ENCODE peak calls at places on chromosomes 11 and 22, in four cellular contexts. One of them, this sample, is unnamed.

GRCh38 chr11:126113963-126114362 is 51.3 kb upstream of the CDON start:
- DNase-seq in CD8-positive, alpha-beta memory T cell: no peak
- DNase-seq in A172: no peak
- DNase-seq in retina: no peak
- DNase-seq in this sample: no peak

GRCh38 chr11:73592640-73593039 is 5.3 kb downstream of the FAM168A start:
- DNase-seq in CD8-positive, alpha-beta memory T cell: no peak
- DNase-seq in A172: no peak
- DNase-seq in retina: no peak
- DNase-seq in this sample: no peak

GRCh38 chr22:49040111-49040510 is 787.6 kb downstream of the BRD1 start:
- DNase-seq in CD8-positive, alpha-beta memory T cell: no peak
- DNase-seq in A172: no peak
- DNase-seq in retina: no peak
- DNase-seq in this sample: no peak

GRCh38 chr11:95684170-95684569 is 105.4 kb downstream of the FAM76B start:
- DNase-seq in CD8-positive, alpha-beta memory T cell: no peak
- DNase-seq in A172: no peak
- DNase-seq in retina: no peak
- DNase-seq in this sample: no peak

GRCh38 chr11:107591446-107592236 is 694 bp downstream of the ELMOD1 start:
- DNase-seq in CD8-positive, alpha-beta memory T cell: no peak
- DNase-seq in A172: no peak
- DNase-seq in retina: peak
- DNase-seq in this sample: no peak

GRCh38 chr22:44229331-44229730 is 48.6 kb downstream of the PARVG start:
- DNase-seq in CD8-positive, alpha-beta memory T cell: no peak
- DNase-seq in A172: no peak
- DNase-seq in retina: no peak
- DNase-seq in this sample: no peak

GRCh38 chr11:19742595-19743292 is 30.1 kb downstream of the NAV2 start:
- DNase-seq in CD8-positive, alpha-beta memory T cell: peak
- DNase-seq in A172: peak
- DNase-seq in retina: peak
- DNase-seq in this sample: peak

GRCh38 chr11:132452616-132453015 is 1079.7 kb downstream of the OPCML start:
- DNase-seq in CD8-positive, alpha-beta memory T cell: no peak
- DNase-seq in A172: no peak
- DNase-seq in retina: no peak
- DNase-seq in this sample: no peak

GRCh38 chr22:27576815-27577564 is 224.6 kb downstream of the MN1 start:
- DNase-seq in CD8-positive, alpha-beta memory T cell: no peak
- DNase-seq in A172: no peak
- DNase-seq in retina: no peak
- DNase-seq in this sample: no peak

GRCh38 chr11:62911137-62912130 is 9.7 kb downstream of the CHRM1 start:
- DNase-seq in CD8-positive, alpha-beta memory T cell: no peak
- DNase-seq in A172: no peak
- DNase-seq in retina: no peak
- DNase-seq in this sample: no peak

GRCh38 chr11:122293298-122294023 is 177.4 kb upstream of the BLID start:
- DNase-seq in CD8-positive, alpha-beta memory T cell: no peak
- DNase-seq in A172: no peak
- DNase-seq in retina: no peak
- DNase-seq in this sample: no peak

GRCh38 chr11:19970944-19971343 is 189.3 kb downstream of the DBX1 start:
- DNase-seq in CD8-positive, alpha-beta memory T cell: no peak
- DNase-seq in A172: no peak
- DNase-seq in retina: no peak
- DNase-seq in this sample: no peak

GRCh38 chr22:50236731-50237409 is 8.0 kb downstream of the TUBGCP6 start:
- DNase-seq in CD8-positive, alpha-beta memory T cell: no peak
- DNase-seq in A172: no peak
- DNase-seq in retina: peak
- DNase-seq in this sample: no peak

GRCh38 chr22:32660292-32660691 is 141.2 kb upstream of the TIMP3 start:
- DNase-seq in CD8-positive, alpha-beta memory T cell: peak
- DNase-seq in A172: peak
- DNase-seq in retina: peak
- DNase-seq in this sample: peak

GRCh38 chr11:112082729-112083128 is 3.8 kb downstream of the TIMM8B start:
- DNase-seq in CD8-positive, alpha-beta memory T cell: no peak
- DNase-seq in A172: peak
- DNase-seq in retina: no peak
- DNase-seq in this sample: peak

GRCh38 chr11:88399171-88399570 is 61.6 kb upstream of the CTSC start:
- DNase-seq in CD8-positive, alpha-beta memory T cell: no peak
- DNase-seq in A172: no peak
- DNase-seq in retina: no peak
- DNase-seq in this sample: no peak

GRCh38 chr11:66190776-66191175 is 77.7 kb upstream of the RAB1B start:
- DNase-seq in CD8-positive, alpha-beta memory T cell: no peak
- DNase-seq in A172: no peak
- DNase-seq in retina: peak
- DNase-seq in this sample: no peak

GRCh38 chr11:22079133-22079847 is 113.6 kb upstream of the ANO5 start:
- DNase-seq in CD8-positive, alpha-beta memory T cell: no peak
- DNase-seq in A172: no peak
- DNase-seq in retina: no peak
- DNase-seq in this sample: no peak

GRCh38 chr22:25027959-25028840 is 75.7 kb downstream of the KIAA1671 start:
- DNase-seq in CD8-positive, alpha-beta memory T cell: no peak
- DNase-seq in A172: no peak
- DNase-seq in retina: no peak
- DNase-seq in this sample: no peak

GRCh38 chr11:33264926-33265325 is 7.7 kb downstream of the HIPK3 start:
- DNase-seq in CD8-positive, alpha-beta memory T cell: no peak
- DNase-seq in A172: no peak
- DNase-seq in retina: no peak
- DNase-seq in this sample: no peak

GRCh38 chr22:17744430-17744829 is 29.8 kb downstream of the BID start:
- DNase-seq in CD8-positive, alpha-beta memory T cell: no peak
- DNase-seq in A172: no peak
- DNase-seq in retina: no peak
- DNase-seq in this sample: no peak

GRCh38 chr22:49638788-49639187 is 188.9 kb downstream of the BRD1 start:
- DNase-seq in CD8-positive, alpha-beta memory T cell: no peak
- DNase-seq in A172: peak
- DNase-seq in retina: no peak
- DNase-seq in this sample: no peak

GRCh38 chr11:7687386-7687785 is 14.1 kb upstream of the CYB5R2 start:
- DNase-seq in CD8-positive, alpha-beta memory T cell: no peak
- DNase-seq in A172: no peak
- DNase-seq in retina: no peak
- DNase-seq in this sample: no peak

GRCh38 chr22:26585104-26585790 is 4.7 kb downstream of the TPST2 start:
- DNase-seq in CD8-positive, alpha-beta memory T cell: no peak
- DNase-seq in A172: peak
- DNase-seq in retina: no peak
- DNase-seq in this sample: peak

GRCh38 chr22:27717094-27717493 is 84.5 kb downstream of the MN1 start:
- DNase-seq in CD8-positive, alpha-beta memory T cell: no peak
- DNase-seq in A172: no peak
- DNase-seq in retina: no peak
- DNase-seq in this sample: no peak

GRCh38 chr11:86068138-86068861 is 584 bp downstream of the PICALM start:
- DNase-seq in CD8-positive, alpha-beta memory T cell: peak
- DNase-seq in A172: peak
- DNase-seq in retina: peak
- DNase-seq in this sample: no peak

GRCh38 chr11:60790726-60791125 is 5.6 kb downstream of the MS4A10 start:
- DNase-seq in CD8-positive, alpha-beta memory T cell: no peak
- DNase-seq in A172: no peak
- DNase-seq in retina: no peak
- DNase-seq in this sample: no peak

GRCh38 chr11:115869780-115870431 is 365.7 kb upstream of the CADM1 start:
- DNase-seq in CD8-positive, alpha-beta memory T cell: no peak
- DNase-seq in A172: peak
- DNase-seq in retina: peak
- DNase-seq in this sample: peak

GRCh38 chr22:42926034-42926433 is 69.0 kb upstream of the ARFGAP3 start:
- DNase-seq in CD8-positive, alpha-beta memory T cell: no peak
- DNase-seq in A172: peak
- DNase-seq in retina: no peak
- DNase-seq in this sample: no peak

GRCh38 chr11:8933931-8934330 is 1.2 kb upstream of the C11orf16 start:
- DNase-seq in CD8-positive, alpha-beta memory T cell: no peak
- DNase-seq in A172: no peak
- DNase-seq in retina: no peak
- DNase-seq in this sample: no peak

GRCh38 chr22:39239561-39240423 is 5.0 kb downstream of the PDGFB start:
- DNase-seq in CD8-positive, alpha-beta memory T cell: no peak
- DNase-seq in A172: no peak
- DNase-seq in retina: no peak
- DNase-seq in this sample: no peak

GRCh38 chr11:126561327-126561893 is 205.9 kb downstream of the ST3GAL4 start:
- DNase-seq in CD8-positive, alpha-beta memory T cell: no peak
- DNase-seq in A172: peak
- DNase-seq in retina: peak
- DNase-seq in this sample: peak